ENCODE peak calls at places on chromosome 7, in four cellular contexts. E is foreskin fibroblast, O is NCI-H2081, V is DMS79 treated with DMSO at 0.1 percent for 48 hours. U is an unnamed sample.
A peak's percentile ranks its signal among the peaks of the same experiment; 100 is the strongest.

GRCh38 chr7:1579481-1580421 is 9.9 kb upstream of the PSMG3 start:
- DNase-seq in O (peak; percentile 71), V (peak; percentile 28), E (no peak), U (no peak)

GRCh38 chr7:2063562-2064360 is 169.0 kb downstream of the MAD1L1 start:
- DNase-seq in V (no peak), O (no peak), E (no peak), U (no peak)

GRCh38 chr7:44278451-44279161 is 46.8 kb downstream of the CAMK2B start:
- DNase-seq in V (no peak), E (peak; percentile 41), O (no peak), U (no peak)

GRCh38 chr7:136086712-136087111 is 109.6 kb upstream of the MTPN start:
- DNase-seq in E (peak; percentile 2), V (no peak), O (peak; percentile 30), U (peak; percentile 67)

GRCh38 chr7:118907911-118908527 is 683.5 kb downstream of the ANKRD7 start:
- DNase-seq in E (no peak), O (no peak), V (no peak), U (no peak)

GRCh38 chr7:73706122-73707044 is 13.1 kb downstream of the STX1A start:
- DNase-seq in E (no peak), O (peak; percentile 39), V (no peak), U (no peak)

GRCh38 chr7:45084901-45085618 is 3.7 kb downstream of the NACAD start:
- DNase-seq in V (no peak), E (no peak), O (no peak), U (no peak)

GRCh38 chr7:6648815-6649104 is 11.6 kb downstream of the ZNF316 start:
- DNase-seq in O (no peak), E (no peak), V (no peak), U (no peak)

GRCh38 chr7:115299379-115300038 is 377.6 kb downstream of the MDFIC start:
- DNase-seq in O (no peak), V (no peak), E (peak; percentile 17), U (no peak)

GRCh38 chr7:141674201-141674671 is 27.7 kb downstream of the DENND11 start:
- DNase-seq in V (no peak), O (no peak), E (no peak), U (no peak)

GRCh38 chr7:6643915-6644625 is 7.0 kb downstream of the ZNF316 start:
- DNase-seq in E (no peak), O (no peak), V (no peak), U (no peak)

GRCh38 chr7:43199333-43199732 is 86.9 kb downstream of the HECW1 start:
- DNase-seq in E (peak; percentile 45), O (no peak), V (no peak), U (no peak)

GRCh38 chr7:117929217-117929616 is 56.0 kb upstream of the CTTNBP2 start:
- DNase-seq in O (no peak), E (no peak), V (no peak), U (no peak)

GRCh38 chr7:1397491-1398327 is 61.6 kb downstream of the MICALL2 start:
- DNase-seq in E (peak; percentile 75), O (no peak), V (no peak), U (peak; percentile 49)

GRCh38 chr7:2040201-2040892 is 192.4 kb downstream of the MAD1L1 start:
- DNase-seq in O (no peak), E (no peak), V (no peak), U (no peak)

GRCh38 chr7:2982831-2983230 is 60.8 kb downstream of the CARD11 start:
- DNase-seq in V (no peak), O (no peak), E (no peak), U (no peak)

GRCh38 chr7:130388671-130389070 is 8.4 kb downstream of the CPA1 start:
- DNase-seq in E (no peak), V (no peak), O (no peak), U (no peak)

GRCh38 chr7:41861642-41862041 is 158.8 kb upstream of the INHBA start:
- DNase-seq in E (no peak), O (no peak), V (no peak), U (no peak)

GRCh38 chr7:114973147-114973546 is 51.3 kb downstream of the MDFIC start:
- DNase-seq in E (peak; percentile 31), O (no peak), V (no peak), U (peak; percentile 26)

U was measured in GM04503.